ENCODE peak calls at places on chromosome 22, in eight cellular contexts. One of them, this sample, is unnamed.

GRCh38 chr22:17767236-17768065 is 6.8 kb downstream of the BID start:
- DNase-seq in tibial nerve: no peak
- DNase-seq in GM04503: no peak
- DNase-seq in K562: no peak
- DNase-seq in CD8-positive, alpha-beta memory T cell: no peak
- DNase-seq in GM04504: no peak
- DNase-seq in H9: no peak
- DNase-seq in AML-193: no peak
- DNase-seq in this sample: no peak

GRCh38 chr22:42432020-42432596 is at the start of gene NFAM1:
- DNase-seq in tibial nerve: no peak
- DNase-seq in GM04503: no peak
- DNase-seq in K562: no peak
- DNase-seq in CD8-positive, alpha-beta memory T cell: no peak
- DNase-seq in GM04504: no peak
- DNase-seq in H9: no peak
- DNase-seq in AML-193: no peak
- DNase-seq in this sample: peak

GRCh38 chr22:42933783-42934144 is 76.7 kb upstream of the ARFGAP3 start:
- DNase-seq in tibial nerve: no peak
- DNase-seq in GM04503: peak
- DNase-seq in K562: no peak
- DNase-seq in CD8-positive, alpha-beta memory T cell: no peak
- DNase-seq in GM04504: peak
- DNase-seq in H9: no peak
- DNase-seq in AML-193: no peak
- DNase-seq in this sample: no peak

GRCh38 chr22:47030143-47030641 is 267.7 kb downstream of the TBC1D22A start:
- DNase-seq in tibial nerve: no peak
- DNase-seq in GM04503: no peak
- DNase-seq in K562: no peak
- DNase-seq in CD8-positive, alpha-beta memory T cell: no peak
- DNase-seq in GM04504: no peak
- DNase-seq in H9: no peak
- DNase-seq in AML-193: no peak
- DNase-seq in this sample: no peak

GRCh38 chr22:37135023-37135422 is 14.7 kb downstream of the IL2RB start:
- DNase-seq in tibial nerve: no peak
- DNase-seq in GM04503: no peak
- DNase-seq in K562: no peak
- DNase-seq in CD8-positive, alpha-beta memory T cell: no peak
- DNase-seq in GM04504: no peak
- DNase-seq in H9: no peak
- DNase-seq in AML-193: no peak
- DNase-seq in this sample: no peak

GRCh38 chr22:35970601-35971417 is 57.8 kb downstream of the RBFOX2 start:
- DNase-seq in tibial nerve: no peak
- DNase-seq in GM04503: no peak
- DNase-seq in K562: no peak
- DNase-seq in CD8-positive, alpha-beta memory T cell: no peak
- DNase-seq in GM04504: no peak
- DNase-seq in H9: no peak
- DNase-seq in AML-193: no peak
- DNase-seq in this sample: no peak

GRCh38 chr22:50477923-50478322 is 3.1 kb upstream of the SBF1 start:
- DNase-seq in tibial nerve: no peak
- DNase-seq in GM04503: no peak
- DNase-seq in K562: no peak
- DNase-seq in CD8-positive, alpha-beta memory T cell: no peak
- DNase-seq in GM04504: no peak
- DNase-seq in H9: no peak
- DNase-seq in AML-193: no peak
- DNase-seq in this sample: no peak

GRCh38 chr22:24521791-24522245 is 26.7 kb downstream of the UPB1 start:
- DNase-seq in tibial nerve: no peak
- DNase-seq in GM04503: no peak
- DNase-seq in K562: no peak
- DNase-seq in CD8-positive, alpha-beta memory T cell: no peak
- DNase-seq in GM04504: no peak
- DNase-seq in H9: peak
- DNase-seq in AML-193: peak
- DNase-seq in this sample: peak

GRCh38 chr22:42856179-42856864 is 751 bp downstream of the ARFGAP3 start:
- DNase-seq in tibial nerve: no peak
- DNase-seq in GM04503: no peak
- DNase-seq in K562: no peak
- DNase-seq in CD8-positive, alpha-beta memory T cell: peak
- DNase-seq in GM04504: no peak
- DNase-seq in H9: no peak
- DNase-seq in AML-193: peak
- DNase-seq in this sample: peak

GRCh38 chr22:50604256-50604580 is 3.6 kb downstream of the MAPK8IP2 start:
- DNase-seq in tibial nerve: no peak
- DNase-seq in GM04503: no peak
- DNase-seq in K562: no peak
- DNase-seq in CD8-positive, alpha-beta memory T cell: no peak
- DNase-seq in GM04504: no peak
- DNase-seq in H9: peak
- DNase-seq in AML-193: no peak
- DNase-seq in this sample: no peak

GRCh38 chr22:23228503-23228902 is 48.2 kb downstream of the BCR start:
- DNase-seq in tibial nerve: no peak
- DNase-seq in GM04503: no peak
- DNase-seq in K562: no peak
- DNase-seq in CD8-positive, alpha-beta memory T cell: no peak
- DNase-seq in GM04504: no peak
- DNase-seq in H9: no peak
- DNase-seq in AML-193: no peak
- DNase-seq in this sample: no peak

GRCh38 chr22:24938741-24939341 is 7.7 kb downstream of the LHFPL7 start:
- DNase-seq in tibial nerve: no peak
- DNase-seq in GM04503: no peak
- DNase-seq in K562: peak
- DNase-seq in CD8-positive, alpha-beta memory T cell: peak
- DNase-seq in GM04504: no peak
- DNase-seq in H9: peak
- DNase-seq in AML-193: peak
- DNase-seq in this sample: no peak

GRCh38 chr22:44698531-44699421 is 3.2 kb upstream of the PRR5 start:
- DNase-seq in tibial nerve: peak
- DNase-seq in GM04503: peak
- DNase-seq in K562: no peak
- DNase-seq in CD8-positive, alpha-beta memory T cell: no peak
- DNase-seq in GM04504: peak
- DNase-seq in H9: peak
- DNase-seq in AML-193: no peak
- DNase-seq in this sample: no peak

GRCh38 chr22:23536821-23537345 is 43.2 kb downstream of the IGLL1 start:
- DNase-seq in tibial nerve: no peak
- DNase-seq in GM04503: no peak
- DNase-seq in K562: no peak
- DNase-seq in CD8-positive, alpha-beta memory T cell: no peak
- DNase-seq in GM04504: no peak
- DNase-seq in H9: peak
- DNase-seq in AML-193: no peak
- DNase-seq in this sample: no peak

This sample was measured in GDM1.